ENCODE peak calls at places on chromosome 10, in eight cellular contexts. Z is activated T-cell treated with anti-CD3 and anti-CD28 coated beads, Interleukin-2, amount 50 U/mL, for 72 hours; X is activated naive CD4-positive, alpha-beta T cell treated with anti-CD3 and anti-CD28 coated beads, Interleukin-2, amount 50 U/mL, for 72 hours; J is iris pigment epithelial cell; W is stromal cell of bone marrow; B is H4; T is sigmoid colon; L is BJ. C is an unnamed sample.

GRCh38 chr10:822661-823367 is 108.7 kb downstream of the LARP4B start:
- DNase-seq in J (no peak), B (no peak), Z (no peak), T (no peak), L (no peak), X (no peak), W (no peak), C (no peak)

GRCh38 chr10:102230861-102231356 is 4.8 kb downstream of the ELOVL3 start:
- DNase-seq in X (peak; percentile 65), B (no peak), T (no peak), L (no peak), Z (peak; percentile 70), W (no peak), J (peak; percentile 42), C (no peak)

GRCh38 chr10:70956029-70956759 is 67.8 kb upstream of the PCBD1 start:
- DNase-seq in W (no peak), B (no peak), L (no peak), J (no peak), Z (no peak), T (no peak), X (no peak), C (no peak)

GRCh38 chr10:120423350-120424197 is 33.5 kb upstream of the PLPP4 start:
- DNase-seq in T (no peak), J (peak; percentile 88), Z (peak; percentile 26), X (peak; percentile 16), W (no peak), L (no peak), B (peak; percentile 59), C (no peak)

GRCh38 chr10:109027534-109028185 is 895.7 kb downstream of the XPNPEP1 start:
- DNase-seq in X (no peak), B (no peak), T (no peak), W (no peak), L (peak; percentile 14), J (no peak), Z (no peak), C (no peak)

GRCh38 chr10:110007171-110007700 is 548 bp upstream of the ADD3 start:
- DNase-seq in X (peak; percentile 60), J (peak; percentile 56), L (no peak), W (peak; percentile 31), B (no peak), Z (peak; percentile 77), T (no peak), C (no peak)

GRCh38 chr10:118547282-118547681 is 48.2 kb downstream of the PRLHR start:
- DNase-seq in Z (no peak), J (no peak), L (no peak), X (no peak), W (no peak), T (no peak), B (no peak), C (no peak)

GRCh38 chr10:122276611-122277205 is 5.6 kb downstream of the BTBD16 start:
- DNase-seq in X (no peak), L (no peak), W (no peak), B (no peak), Z (no peak), T (peak; percentile 28), J (no peak), C (no peak)

GRCh38 chr10:122703483-122704448 is 4.1 kb upstream of the C10orf120 start:
- DNase-seq in T (peak; percentile 72), Z (peak; percentile 60), L (no peak), J (peak; percentile 53), X (peak; percentile 66), B (peak; percentile 26), W (peak; percentile 46), C (peak; percentile 81)

GRCh38 chr10:44010873-44011602 is 362.4 kb upstream of the ZNF32 start:
- DNase-seq in T (no peak), X (peak; percentile 26), L (no peak), J (no peak), B (peak; percentile 54), W (no peak), Z (peak; percentile 40), C (no peak)

GRCh38 chr10:15293862-15294835 is 76.9 kb downstream of the FAM171A1 start:
- DNase-seq in L (peak; percentile 16), Z (no peak), T (no peak), W (peak; percentile 27), B (no peak), X (no peak), J (no peak), C (no peak)